ENCODE peak calls at places on chromosome 17, in six cellular contexts. Y is GM12878, S is HepG2, Q is K562, L is GM12892, N is H1. C is an unnamed sample.

GRCh38 chr17:74466111-74466784 is at the start of gene CD300A:
- DNase-seq in Y (no peak), S (no peak), Q (no peak), L (no peak), N (no peak), C (no peak)

GRCh38 chr17:57369509-57369945 is 113.2 kb downstream of the MSI2 start:
- DNase-seq in Y (no peak), S (peak; percentile 15), Q (no peak), L (no peak), N (no peak), C (no peak)

GRCh38 chr17:45052052-45052772 is 780 bp upstream of the DCAKD start:
- DNase-seq in Y (no peak), S (peak; percentile 18), Q (peak; percentile 73), L (no peak), N (no peak), C (no peak)

GRCh38 chr17:71237903-71238538 is 882.8 kb upstream of the SOX9 start:
- DNase-seq in Y (no peak), S (no peak), Q (no peak), L (no peak), N (no peak), C (no peak)

GRCh38 chr17:63969278-63969677 is 3.4 kb downstream of the SCN4A start:
- DNase-seq in Y (no peak), S (no peak), Q (no peak), L (no peak), N (no peak), C (no peak)

GRCh38 chr17:45775148-45775547 is 9.0 kb upstream of the CRHR1 start:
- DNase-seq in Y (no peak), S (no peak), Q (no peak), L (no peak), N (no peak), C (no peak)

GRCh38 chr17:58275417-58275816 is 5.3 kb downstream of the MPO start:
- DNase-seq in Y (no peak), S (no peak), Q (no peak), L (no peak), N (no peak), C (no peak)

GRCh38 chr17:48985436-48986245 is 11.5 kb upstream of the IGF2BP1 start:
- DNase-seq in Y (no peak), S (no peak), Q (no peak), L (no peak), N (no peak), C (no peak)

GRCh38 chr17:53032861-53033271 is 789.9 kb upstream of the KIF2B start:
- DNase-seq in Y (no peak), S (peak; percentile 71), Q (no peak), L (no peak), N (peak; percentile 66), C (no peak)

GRCh38 chr17:16491131-16491702 is 776 bp downstream of the LRRC75A start:
- DNase-seq in Y (no peak), S (no peak), Q (no peak), L (no peak), N (no peak), C (no peak)

GRCh38 chr17:28381141-28381825 is 9.8 kb downstream of the SARM1 start:
- DNase-seq in Y (no peak), S (no peak), Q (no peak), L (no peak), N (peak; percentile 62), C (no peak)

GRCh38 chr17:63954402-63955063 is 18.2 kb downstream of the SCN4A start:
- DNase-seq in Y (no peak), S (no peak), Q (no peak), L (peak; percentile 44), N (no peak), C (peak; percentile 61)

GRCh38 chr17:83079340-83079747 is at the start of gene METRNL:
- DNase-seq in Y (no peak), S (no peak), Q (peak; percentile 88), L (peak; percentile 97), N (no peak), C (peak; percentile 97)

GRCh38 chr17:32518856-32519768 is 32.3 kb downstream of the CDK5R1 start:
- DNase-seq in Y (no peak), S (no peak), Q (no peak), L (no peak), N (peak; percentile 60), C (no peak)

GRCh38 chr17:57682667-57683066 is 62.4 kb downstream of the CCDC182 start:
- DNase-seq in Y (no peak), S (no peak), Q (no peak), L (no peak), N (no peak), C (no peak)

GRCh38 chr17:5019475-5019956 is 15.7 kb downstream of the SLC52A1 start:
- DNase-seq in Y (no peak), S (no peak), Q (peak; percentile 22), L (peak; percentile 48), N (no peak), C (peak; percentile 59)

GRCh38 chr17:68365469-68365868 is 74.2 kb downstream of the ARSG start:
- DNase-seq in Y (no peak), S (no peak), Q (no peak), L (no peak), N (no peak), C (no peak)

GRCh38 chr17:83015511-83015910 is 63.9 kb upstream of the METRNL start:
- DNase-seq in Y (no peak), S (no peak), Q (no peak), L (no peak), N (no peak), C (no peak)

GRCh38 chr17:41659813-41660212 is 28.9 kb upstream of the EIF1 start:
- DNase-seq in Y (no peak), S (no peak), Q (no peak), L (no peak), N (no peak), C (no peak)

GRCh38 chr17:33680479-33680878 is 387.4 kb upstream of the ASIC2 start:
- DNase-seq in Y (no peak), S (no peak), Q (no peak), L (no peak), N (no peak), C (no peak)

GRCh38 chr17:63446981-63447687 is 1.0 kb upstream of the CYB561 start:
- DNase-seq in Y (no peak), S (no peak), Q (no peak), L (no peak), N (no peak), C (peak; percentile 65)

GRCh38 chr17:68290268-68290954 is 516 bp downstream of the SLC16A6 start:
- DNase-seq in Y (no peak), S (no peak), Q (no peak), L (peak; percentile 26), N (no peak), C (no peak)

GRCh38 chr17:8186787-8187516 is 3.0 kb downstream of the BORCS6 start:
- DNase-seq in Y (peak; percentile 97), S (peak; percentile 89), Q (peak; percentile 47), L (no peak), N (peak; percentile 92), C (no peak)
- TF ChIP-seq POLR2AphosphoS5 in Y (peak; percentile 40), S (no peak), Q (no peak), L (no peak), N (no peak), C (peak; percentile 6)

DNA sequence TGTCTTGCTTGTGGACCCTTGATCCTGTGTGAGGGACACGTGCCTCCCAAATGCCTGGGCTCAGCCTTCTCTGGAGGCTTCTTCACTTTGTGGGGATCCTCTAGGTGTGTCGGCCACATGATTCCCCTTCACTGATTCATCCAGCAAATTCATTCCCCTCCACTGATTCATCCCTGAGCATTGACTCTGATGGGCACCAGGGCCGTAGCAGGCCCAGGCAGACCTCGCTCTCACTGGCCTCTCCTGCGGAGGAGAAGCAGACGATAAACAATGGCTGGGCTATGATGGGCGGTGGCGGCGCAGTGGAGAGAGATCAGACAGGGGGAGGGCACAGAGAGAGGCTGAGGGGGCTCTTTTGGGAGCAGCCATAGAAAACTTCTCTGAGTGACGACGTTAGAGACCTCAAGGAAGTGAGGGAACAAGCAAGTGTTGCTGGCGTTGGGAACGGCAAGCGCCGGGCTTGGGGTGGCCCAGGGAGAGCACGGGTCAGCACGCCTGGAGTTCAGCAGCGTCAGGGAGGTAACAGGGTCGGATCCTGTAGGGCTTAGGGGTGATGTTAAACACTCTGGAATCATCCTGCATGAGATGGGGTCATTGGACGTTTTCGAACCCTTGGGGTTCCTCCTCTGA is 17.5 kb upstream of the RPTOR start:
- DNase-seq in Y (no peak), S (no peak), Q (no peak), L (no peak), N (no peak), C (no peak)
- TF ChIP-seq POLR2A in Y (no peak), S (no peak), Q (no peak), L (no peak), N (no peak), C (no peak)

DNA sequence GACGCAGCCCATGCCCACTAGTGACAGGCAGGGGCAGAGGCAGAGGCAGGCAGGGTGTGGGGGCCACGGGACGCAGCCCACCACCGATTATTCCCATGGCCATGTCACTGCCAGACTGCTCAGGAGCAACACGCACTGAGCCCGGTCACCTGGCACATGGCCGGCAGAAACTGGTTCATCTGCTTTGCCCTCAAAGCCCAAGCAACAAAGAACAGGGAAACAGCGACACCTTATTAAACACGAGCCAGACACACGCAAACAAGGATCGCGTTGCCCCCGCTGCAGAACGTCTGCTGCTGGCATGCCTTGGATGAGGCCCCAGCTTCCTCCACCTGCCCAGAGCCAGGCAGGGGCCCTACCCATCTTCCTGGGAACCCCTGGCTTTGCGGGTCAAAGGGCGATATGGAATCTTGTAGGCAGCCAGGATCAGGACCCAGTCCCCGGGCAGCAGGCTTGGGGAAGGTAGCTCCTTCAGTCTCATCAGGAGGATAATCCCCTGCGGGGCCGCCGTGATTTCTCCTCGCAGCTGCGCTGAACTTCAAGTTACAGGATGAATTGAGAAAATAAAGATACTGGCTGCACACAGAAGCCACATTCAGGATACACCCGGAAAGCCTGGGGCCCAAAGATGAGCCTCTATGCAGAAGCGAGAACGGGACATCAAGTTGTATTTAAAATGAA is 4.8 kb downstream of the TBC1D16 start:
- DNase-seq in Y (no peak), S (no peak), Q (no peak), L (no peak), N (no peak), C (no peak)
- TF ChIP-seq TAF1 in Y (no peak), S (no peak), Q (no peak), L (no peak), N (no peak), C (no peak)

GRCh38 chr17:27244481-27245223 is 49.3 kb upstream of the WSB1 start:
- DNase-seq in Y (no peak), S (peak; percentile 53), Q (no peak), L (no peak), N (no peak), C (no peak)
- TF ChIP-seq POLR2AphosphoS5 in Y (no peak), S (no peak), Q (no peak), L (no peak), N (no peak), C (no peak)

GRCh38 chr17:77163521-77164280 is 22.9 kb downstream of the SEC14L1 start:
- DNase-seq in Y (no peak), S (no peak), Q (no peak), L (no peak), N (no peak), C (no peak)

GRCh38 chr17:77167472-77168306 is 26.9 kb downstream of the SEC14L1 start:
- DNase-seq in Y (no peak), S (no peak), Q (no peak), L (no peak), N (no peak), C (no peak)

GRCh38 chr17:77163001-77163400 is 22.2 kb downstream of the SEC14L1 start:
- DNase-seq in Y (no peak), S (no peak), Q (no peak), L (no peak), N (no peak), C (no peak)

GRCh38 chr17:77164483-77165030 is 23.8 kb downstream of the SEC14L1 start:
- DNase-seq in Y (no peak), S (peak; percentile 43), Q (no peak), L (no peak), N (no peak), C (no peak)

GRCh38 chr17:77165577-77165976 is 24.8 kb downstream of the SEC14L1 start:
- DNase-seq in Y (no peak), S (no peak), Q (no peak), L (no peak), N (no peak), C (no peak)
- TF ChIP-seq POLR2A in Y (no peak), S (no peak), Q (no peak), L (no peak), N (no peak), C (no peak)

C was measured in GM12891.